ENCODE peak calls at places on chromosomes 3 and 15, in ten cellular contexts. S is thoracic aorta, B is AG10803, I is A549, V is fibroblast of villous mesenchyme, D is GM12865, C is heart left ventricle, H is foreskin fibroblast, A is adrenal gland, Y is AG09309. P is an unnamed sample.

GRCh38 chr3:134320749-134321148 is 53.5 kb downstream of the AMOTL2 start:
- DNase-seq in S (no peak), C (no peak), V (no peak), B (no peak), D (no peak), Y (no peak), H (no peak), A (no peak), I (no peak), P (no peak)

GRCh38 chr3:134552776-134553175 is 66.9 kb downstream of the CEP63 start:
- DNase-seq in H (peak), A (no peak), Y (no peak), D (no peak), I (no peak), B (no peak), S (no peak), C (no peak), V (peak), P (no peak)

GRCh38 chr3:129101370-129102138 is 20.1 kb downstream of the RAB43 start:
- DNase-seq in A (no peak), I (no peak), C (no peak), S (no peak), V (no peak), B (no peak), Y (no peak), H (no peak), D (no peak), P (no peak)

GRCh38 chr15:54719325-54719724 is 477.4 kb downstream of the RSL24D1 start:
- DNase-seq in H (no peak), Y (no peak), V (no peak), S (no peak), A (no peak), B (no peak), I (no peak), D (no peak), C (no peak), P (no peak)

GRCh38 chr3:136943396-136943795 is 14.4 kb upstream of the IL20RB start:
- DNase-seq in A (no peak), V (no peak), S (no peak), D (no peak), Y (no peak), H (no peak), C (no peak), I (no peak), B (peak), P (no peak)

GRCh38 chr3:35849963-35850362 is 210.6 kb downstream of the ARPP21 start:
- DNase-seq in Y (no peak), V (no peak), H (no peak), B (no peak), D (no peak), C (no peak), S (no peak), I (no peak), A (no peak), P (no peak)

GRCh38 chr3:117898722-117899121 is 1135.9 kb downstream of the IGSF11 start:
- DNase-seq in I (peak), S (no peak), Y (no peak), A (no peak), C (no peak), D (peak), V (peak), H (peak), B (peak), P (no peak)

GRCh38 chr15:47184405-47185221 is 532.7 kb upstream of the SEMA6D start:
- DNase-seq in B (peak), I (no peak), Y (no peak), C (peak), S (no peak), A (no peak), D (no peak), H (peak), V (no peak), P (no peak)

GRCh38 chr15:73319460-73320245 is 49.1 kb downstream of the HCN4 start:
- DNase-seq in D (no peak), V (no peak), C (no peak), A (no peak), B (no peak), S (no peak), H (no peak), Y (no peak), I (no peak), P (no peak)

GRCh38 chr3:44060164-44060563 is 181.5 kb upstream of the TOPAZ1 start:
- DNase-seq in S (no peak), D (no peak), C (no peak), A (no peak), B (no peak), V (no peak), H (no peak), Y (no peak), I (no peak), P (no peak)

GRCh38 chr15:76572983-76573314 is 236.4 kb downstream of the ISL2 start:
- DNase-seq in S (no peak), I (no peak), H (no peak), V (no peak), A (no peak), Y (no peak), D (no peak), B (no peak), C (no peak), P (no peak)

GRCh38 chr3:188916934-188917391 is 254.8 kb upstream of the TPRG1 start:
- DNase-seq in D (peak), S (no peak), B (no peak), I (no peak), H (no peak), Y (no peak), A (no peak), C (no peak), V (no peak), P (no peak)

GRCh38 chr3:177944228-177944661 is 592.0 kb upstream of the KCNMB2 start:
- DNase-seq in V (no peak), C (no peak), B (no peak), A (no peak), D (no peak), Y (no peak), S (no peak), H (no peak), I (no peak), P (no peak)

DNA sequence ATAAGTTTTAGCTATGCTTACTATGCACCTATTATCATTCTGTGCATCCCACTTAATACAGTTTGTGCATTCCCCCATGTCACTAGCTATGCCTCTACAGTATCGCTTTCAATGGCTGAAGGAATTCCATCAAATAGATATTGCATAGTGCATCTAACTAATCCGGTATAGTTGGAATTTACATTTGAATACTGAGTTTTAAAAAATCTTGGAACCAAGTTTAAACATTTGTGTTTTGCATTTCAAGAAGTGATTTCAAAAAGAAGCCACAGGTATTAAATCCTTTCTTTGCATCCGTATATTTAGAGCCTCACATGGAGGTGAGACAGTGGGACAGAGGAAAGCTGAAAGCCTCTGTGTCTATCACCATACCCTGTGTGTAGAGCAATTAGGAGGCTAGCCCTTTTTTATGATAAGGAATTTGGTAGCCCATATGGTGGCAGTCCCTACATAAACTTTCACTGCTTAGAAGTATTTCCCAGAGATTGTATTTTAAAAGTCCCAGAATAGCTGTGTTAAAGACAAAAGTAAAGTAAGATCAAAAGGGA is 960.2 kb upstream of the CFAP20DC start:
- DNase-seq in S (no peak), H (no peak), A (no peak), C (no peak), B (no peak), Y (no peak), V (no peak), I (no peak), D (no peak), P (no peak)
- H3K4me3 ChIP-seq in S (no peak), H (no peak), A (no peak), C (no peak), B (no peak), Y (no peak), V (no peak), I (no peak), D (no peak), P (no peak)

GRCh38 chr15:81886080-81886479 is 159.7 kb downstream of the MEX3B start:
- DNase-seq in H (no peak), S (no peak), V (no peak), I (no peak), A (no peak), C (no peak), Y (no peak), B (no peak), D (no peak), P (no peak)
- TF ChIP-seq CTCF in H (no peak), S (no peak), V (no peak), I (no peak), A (no peak), C (no peak), Y (no peak), B (no peak), D (no peak), P (no peak)

DNA sequence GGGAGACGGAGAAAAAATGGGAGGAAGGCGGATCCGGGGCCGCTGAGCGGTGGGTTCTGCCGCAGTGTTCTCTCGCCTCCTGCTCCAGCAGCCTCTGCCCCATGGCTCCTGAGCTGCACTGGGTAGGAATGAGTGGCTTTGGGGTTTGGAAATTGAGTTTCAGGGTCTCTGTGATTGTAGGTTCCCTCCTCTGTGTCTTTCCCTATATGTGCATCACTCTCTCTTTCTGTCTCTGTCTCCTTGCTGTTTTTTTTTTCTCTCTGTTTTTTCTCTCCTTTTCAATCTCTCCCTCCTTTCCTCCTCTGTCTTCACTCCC is 1.9 kb downstream of the GRM7 start:
- DNase-seq in V (no peak), Y (no peak), C (no peak), A (no peak), B (no peak), H (no peak), S (no peak), I (no peak), D (no peak), P (no peak)
- H3K4me3 ChIP-seq in V (no peak), Y (no peak), C (no peak), A (no peak), B (no peak), H (no peak), S (peak), I (no peak), D (no peak), P (peak)

DNA sequence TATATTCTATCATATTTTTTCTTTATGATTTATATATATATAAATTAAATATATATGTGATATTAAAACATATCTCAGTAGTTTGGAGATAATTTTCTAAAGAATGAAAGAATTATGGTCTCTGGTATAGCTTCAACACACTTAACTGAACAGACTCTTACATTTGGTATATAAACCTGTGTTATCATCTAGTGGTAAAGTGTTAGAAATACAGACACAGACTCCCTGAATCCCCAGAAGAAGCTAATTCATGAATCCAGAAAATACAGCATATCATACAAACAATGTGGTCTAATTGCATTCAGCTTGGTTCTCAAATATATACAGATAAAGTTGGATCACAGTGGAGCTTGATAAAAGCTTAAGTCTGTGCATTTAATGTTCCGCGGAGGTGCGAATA is 1100.4 kb downstream of the ROBO2 start:
- DNase-seq in I (no peak), C (no peak), H (no peak), Y (no peak), S (no peak), B (no peak), D (no peak), V (peak), A (no peak), P (no peak)
- TF ChIP-seq CTCF in I (no peak), C (no peak), H (no peak), Y (no peak), S (no peak), B (no peak), D (no peak), V (peak), A (no peak), P (peak)

GRCh38 chr3:71389911-71390573 is 193.5 kb downstream of the FOXP1 start:
- DNase-seq in B (peak), A (peak), I (peak), S (no peak), Y (peak), C (peak), H (peak), D (no peak), V (no peak), P (peak)
- H3K4me3 ChIP-seq in B (no peak), A (no peak), I (no peak), S (peak), Y (no peak), C (peak), H (no peak), D (no peak), V (no peak), P (no peak)

GRCh38 chr3:186930639-186931486 is 537 bp downstream of the ST6GAL1 start:
- DNase-seq in H (peak), B (peak), V (peak), C (peak), I (peak), A (peak), S (peak), D (peak), Y (no peak), P (no peak)
- TF ChIP-seq CTCF in H (no peak), B (no peak), V (no peak), C (peak), I (no peak), A (no peak), S (peak), D (peak), Y (no peak), P (no peak)

GRCh38 chr3:29281265-29282228 is 676 bp downstream of the RBMS3 start:
- DNase-seq in Y (no peak), B (peak), A (peak), D (peak), C (peak), I (peak), V (peak), H (peak), S (no peak), P (no peak)
- H3K4me3 ChIP-seq in Y (peak), B (peak), A (peak), D (peak), C (peak), I (peak), V (peak), H (peak), S (peak), P (peak)

DNA sequence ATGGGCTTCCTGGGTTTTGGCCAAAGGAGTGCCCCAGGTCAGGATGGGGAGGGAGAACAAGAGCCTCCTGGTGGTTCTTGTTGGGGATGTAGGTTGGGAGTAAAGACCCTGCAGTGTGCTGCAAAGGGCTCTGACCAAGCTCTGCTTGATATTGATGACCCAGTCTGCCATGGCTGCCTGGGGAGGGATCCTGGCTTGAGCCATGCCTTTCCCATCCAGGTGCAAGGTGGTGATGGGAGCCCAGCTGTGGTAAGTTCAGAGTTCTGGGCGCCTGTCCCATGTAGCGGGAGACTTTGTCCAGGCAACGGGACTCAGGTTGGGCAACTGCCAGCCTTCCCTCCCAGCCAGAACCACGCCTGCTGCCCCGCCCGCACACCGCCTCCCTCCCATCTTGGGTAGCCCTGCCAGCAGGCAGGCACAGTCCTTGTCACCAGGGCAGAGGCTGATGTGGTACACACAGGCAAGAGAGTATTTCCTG is 2.6 kb downstream of the GNAI2 start:
- DNase-seq in B (peak), A (peak), V (peak), Y (no peak), D (no peak), S (no peak), C (peak), H (peak), I (peak), P (no peak)
- TF ChIP-seq CTCF in B (peak), A (no peak), V (peak), Y (no peak), D (no peak), S (no peak), C (no peak), H (no peak), I (no peak), P (peak)

GRCh38 chr3:42905740-42906084 is 230 bp upstream of the ZNF662 start:
- DNase-seq in A (no peak), D (no peak), Y (no peak), V (no peak), I (no peak), S (no peak), C (no peak), B (no peak), H (peak), P (no peak)

GRCh38 chr3:42904076-42904475 is 1.9 kb upstream of the ZNF662 start:
- DNase-seq in S (no peak), C (no peak), A (no peak), Y (no peak), D (no peak), H (no peak), B (no peak), V (no peak), I (no peak), P (no peak)

GRCh38 chr3:42906085-42906904 is at the start of gene ZNF662:
- DNase-seq in B (peak), D (no peak), V (no peak), I (no peak), H (peak), A (peak), C (peak), S (no peak), Y (no peak), P (no peak)

GRCh38 chr3:42908675-42909074 is 2.7 kb downstream of the ZNF662 start:
- DNase-seq in S (no peak), V (no peak), Y (no peak), H (no peak), C (no peak), I (no peak), A (no peak), B (no peak), D (no peak), P (no peak)

GRCh38 chr3:42906905-42907183 is 902 bp downstream of the ZNF662 start:
- DNase-seq in S (no peak), Y (no peak), I (no peak), H (no peak), V (no peak), B (peak), D (no peak), C (no peak), A (no peak), P (no peak)
- H3K4me3 ChIP-seq in S (peak), Y (peak), I (no peak), H (peak), V (no peak), B (peak), D (no peak), C (peak), A (no peak), P (peak)